ENCODE peak calls at places on chromosomes 3 and 15, in nine cellular contexts. F, Q, P, H, Y, V, L, M and N are unnamed samples.
A peak's percentile ranks its signal among the peaks of the same experiment; 100 is the strongest.

GRCh38 chr15:51878446-51879386 is 49.3 kb downstream of the TMOD3 start:
- DNase-seq in F (peak; percentile 64), Q (no peak), P (no peak), H (no peak), Y (no peak), V (no peak), L (peak; percentile 78), M (no peak), N (peak; percentile 22)

GRCh38 chr15:51706347-51706746 is 25.0 kb downstream of the SCG3 start:
- DNase-seq in F (peak; percentile 86), Q (no peak), P (no peak), H (no peak), Y (peak; percentile 29), V (no peak), L (no peak), M (peak; percentile 61), N (no peak)

GRCh38 chr3:14133876-14134275 is 9.0 kb downstream of the TMEM43 start:
- DNase-seq in F (peak; percentile 69), Q (no peak), P (no peak), H (no peak), Y (no peak), V (no peak), L (no peak), M (no peak), N (no peak)

GRCh38 chr3:10194328-10195071 is 29.8 kb downstream of the IRAK2 start:
- DNase-seq in F (no peak), Q (peak; percentile 92), P (no peak), H (no peak), Y (no peak), V (peak; percentile 87), L (no peak), M (no peak), N (peak; percentile 69)

GRCh38 chr3:139318826-139319225 is 25.0 kb upstream of the MRPS22 start:
- DNase-seq in F (no peak), Q (no peak), P (no peak), H (no peak), Y (no peak), V (no peak), L (no peak), M (no peak), N (no peak)

GRCh38 chr3:44476963-44477311 is 533 bp downstream of the ZNF445 start:
- DNase-seq in F (no peak), Q (no peak), P (no peak), H (no peak), Y (no peak), V (no peak), L (no peak), M (no peak), N (no peak)

GRCh38 chr3:169348981-169349942 is 314.2 kb downstream of the MECOM start:
- DNase-seq in F (peak; percentile 13), Q (peak; percentile 92), P (no peak), H (no peak), Y (no peak), V (no peak), L (peak; percentile 36), M (no peak), N (no peak)

GRCh38 chr15:40163657-40164416 is 3.0 kb downstream of the BUB1B start:
- DNase-seq in F (no peak), Q (no peak), P (no peak), H (no peak), Y (no peak), V (peak; percentile 70), L (no peak), M (no peak), N (no peak)

GRCh38 chr15:36844453-36845094 is 255.8 kb downstream of the MEIS2 start:
- DNase-seq in F (peak; percentile 20), Q (no peak), P (no peak), H (no peak), Y (no peak), V (no peak), L (peak; percentile 49), M (no peak), N (no peak)

GRCh38 chr15:90174140-90174891 is 26.8 kb upstream of the SEMA4B start:
- DNase-seq in F (no peak), Q (peak; percentile 22), P (no peak), H (no peak), Y (peak; percentile 82), V (no peak), L (peak; percentile 46), M (peak; percentile 93), N (no peak)

GRCh38 chr15:65913631-65914199 is 44.4 kb downstream of the RAB11A start:
- DNase-seq in F (no peak), Q (no peak), P (no peak), H (no peak), Y (no peak), V (no peak), L (no peak), M (no peak), N (no peak)

GRCh38 chr3:132416807-132417694 is at the start of gene DNAJC13:
- DNase-seq in F (peak; percentile 90), Q (peak; percentile 90), P (peak; percentile 58), H (peak; percentile 92), Y (peak; percentile 94), V (peak; percentile 94), L (peak; percentile 96), M (peak; percentile 95), N (peak; percentile 93)

GRCh38 chr3:89107461-89108035 is at the start of gene EPHA3:
- DNase-seq in F (peak; percentile 45), Q (peak; percentile 69), P (peak; percentile 53), H (peak; percentile 57), Y (peak; percentile 68), V (peak; percentile 74), L (peak; percentile 78), M (peak; percentile 78), N (peak; percentile 38)

GRCh38 chr3:182818296-182818978 is 25.1 kb downstream of the ATP11B start:
- DNase-seq in F (no peak), Q (no peak), P (no peak), H (no peak), Y (no peak), V (no peak), L (no peak), M (no peak), N (no peak)

GRCh38 chr3:50652709-50653108 is 22.0 kb upstream of the DOCK3 start:
- DNase-seq in F (peak; percentile 19), Q (peak; percentile 36), P (peak; percentile 46), H (no peak), Y (no peak), V (peak; percentile 54), L (no peak), M (peak; percentile 26), N (peak; percentile 40)

GRCh38 chr3:168865022-168865551 is 769.4 kb upstream of the GOLIM4 start:
- DNase-seq in F (peak; percentile 51), Q (no peak), P (no peak), H (peak; percentile 29), Y (no peak), V (peak; percentile 26), L (peak; percentile 66), M (peak; percentile 6), N (no peak)

GRCh38 chr3:197494366-197495058 is 61.3 kb downstream of the BDH1 start:
- DNase-seq in F (peak; percentile 51), Q (peak; percentile 88), P (no peak), H (no peak), Y (no peak), V (no peak), L (peak; percentile 32), M (no peak), N (no peak)

GRCh38 chr15:83100072-83100646 is 7.3 kb upstream of the TM6SF1 start:
- DNase-seq in F (no peak), Q (no peak), P (no peak), H (no peak), Y (no peak), V (no peak), L (no peak), M (no peak), N (no peak)

GRCh38 chr3:196501316-196502064 is 2.1 kb downstream of the RNF168 start:
- DNase-seq in F (peak; percentile 37), Q (peak; percentile 35), P (no peak), H (no peak), Y (no peak), V (no peak), L (peak; percentile 44), M (peak; percentile 21), N (no peak)

GRCh38 chr3:133401374-133402135 is 1.7 kb downstream of the BFSP2 start:
- DNase-seq in F (peak; percentile 9), Q (no peak), P (no peak), H (no peak), Y (peak; percentile 47), V (no peak), L (peak; percentile 70), M (peak; percentile 81), N (no peak)

GRCh38 chr15:92906038-92906437 is 5.9 kb downstream of the CHD2 start:
- DNase-seq in F (no peak), Q (peak; percentile 19), P (no peak), H (no peak), Y (no peak), V (no peak), L (no peak), M (no peak), N (peak; percentile 55)
- H3K4me3 ChIP-seq in F (peak overlapping the region; percentile 17), Q (peak overlapping the region; percentile 31), P (no peak overlapping the region), H (no peak overlapping the region), Y (no peak overlapping the region), V (peak overlapping the region; percentile 63), L (peak overlapping the region; percentile 10), M (no peak overlapping the region), N (peak overlapping the region; percentile 50)

GRCh38 chr3:25711090-25711489 is 46.4 kb upstream of the TOP2B start:
- DNase-seq in F (no peak), Q (no peak), P (no peak), H (no peak), Y (no peak), V (no peak), L (no peak), M (no peak), N (no peak)

GRCh38 chr3:25707268-25707928 is 42.7 kb upstream of the TOP2B start:
- DNase-seq in F (no peak), Q (no peak), P (no peak), H (no peak), Y (no peak), V (no peak), L (no peak), M (no peak), N (no peak)

GRCh38 chr3:25706213-25706612 is 41.5 kb upstream of the TOP2B start:
- DNase-seq in F (no peak), Q (no peak), P (no peak), H (no peak), Y (no peak), V (no peak), L (no peak), M (no peak), N (no peak)
- H3K4me3 ChIP-seq in F (no peak overlapping the region), Q (no peak overlapping the region), P (no peak overlapping the region), H (no peak overlapping the region), Y (no peak overlapping the region), V (no peak overlapping the region), L (no peak overlapping the region), M (no peak overlapping the region), N (no peak overlapping the region)

DNA sequence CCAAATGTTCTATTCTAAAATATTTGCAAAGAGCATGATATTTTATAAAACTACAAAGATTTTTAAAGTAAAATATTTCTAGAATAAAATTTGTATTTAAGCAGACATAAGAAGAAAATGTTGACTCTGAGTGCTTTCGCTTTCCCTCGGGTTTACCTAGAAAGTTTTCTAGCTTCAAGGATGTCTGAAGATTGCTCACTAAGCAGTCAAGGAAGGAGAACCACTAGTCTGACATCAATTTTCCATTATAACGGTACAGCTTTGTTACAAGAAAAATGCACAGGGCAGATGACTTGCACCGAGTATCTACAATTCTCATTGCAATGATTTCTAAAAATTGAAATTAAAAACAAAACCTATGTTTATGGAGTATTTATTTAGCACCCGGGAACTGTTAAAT is 14.2 kb downstream of the GPR15 start:
- DNase-seq in F (no peak), Q (no peak), P (no peak), H (no peak), Y (no peak), V (peak; percentile 76), L (no peak), M (no peak), N (no peak)
- H3K4me3 ChIP-seq in F (no peak overlapping the region), Q (no peak overlapping the region), P (no peak overlapping the region), H (no peak overlapping the region), Y (no peak overlapping the region), V (peak overlapping the region; percentile 51), L (no peak overlapping the region), M (no peak overlapping the region), N (peak overlapping the region; percentile 22)

GRCh38 chr3:59808431-59808830 is 758.6 kb upstream of the CFAP20DC start:
- DNase-seq in F (no peak), Q (no peak), P (no peak), H (no peak), Y (no peak), V (no peak), L (no peak), M (no peak), N (no peak)
- H3K4me3 ChIP-seq in F (no peak overlapping the region), Q (no peak overlapping the region), P (no peak overlapping the region), H (no peak overlapping the region), Y (no peak overlapping the region), V (no peak overlapping the region), L (no peak overlapping the region), M (no peak overlapping the region), N (no peak overlapping the region)